ENCODE peak calls at places on chromosome 22, in nine cellular contexts. D is cardiac muscle cell; Q is KG1; G is pons; F is activated naive CD4-positive, alpha-beta T cell; B is RCC 7860; U is T follicular helper cell; X is NCI-H1694; I is activated T-helper 1 cell treated with Interleukin-2 at 50 U/mL for 16 hours. L is an unnamed sample.

GRCh38 chr22:22667966-22668880 is 23.8 kb downstream of the GGTLC2 start:
- DNase-seq in Q (no peak), F (no peak), G (no peak), B (no peak), D (no peak), X (no peak), I (no peak), U (no peak), L (no peak)

GRCh38 chr22:23305321-23305910 is 125.1 kb downstream of the BCR start:
- DNase-seq in D (peak), I (no peak), Q (no peak), F (no peak), G (peak), B (peak), X (no peak), U (no peak), L (no peak)

GRCh38 chr22:20203142-20204099 is 52.6 kb upstream of the CCDC188 start:
- DNase-seq in D (no peak), U (no peak), I (no peak), B (peak), G (no peak), F (no peak), Q (no peak), X (no peak), L (no peak)

GRCh38 chr22:35506259-35506570 is 34.4 kb upstream of the RASD2 start:
- DNase-seq in U (no peak), I (no peak), F (no peak), X (no peak), B (no peak), Q (no peak), G (peak), D (no peak), L (no peak)

GRCh38 chr22:20741634-20742581 is 32.0 kb upstream of the SERPIND1 start:
- DNase-seq in U (peak), F (no peak), X (peak), Q (peak), I (peak), G (peak), D (peak), B (peak), L (peak)

GRCh38 chr22:49685116-49685515 is 142.6 kb downstream of the BRD1 start:
- DNase-seq in U (no peak), D (no peak), G (no peak), I (no peak), F (no peak), X (no peak), Q (no peak), B (no peak), L (no peak)

GRCh38 chr22:30694171-30694637 is 470 bp upstream of the OSBP2 start:
- DNase-seq in D (peak), Q (no peak), B (no peak), U (peak), I (peak), X (peak), F (peak), G (peak), L (peak)

GRCh38 chr22:19889951-19890350 is 35.3 kb upstream of the GNB1L start:
- DNase-seq in Q (no peak), G (no peak), U (peak), X (no peak), B (no peak), F (peak), D (no peak), I (no peak), L (no peak)

GRCh38 chr22:46023558-46023981 is 46.6 kb upstream of the WNT7B start:
- DNase-seq in D (peak), F (no peak), I (no peak), U (no peak), X (no peak), B (no peak), Q (no peak), G (no peak), L (peak)

GRCh38 chr22:19181786-19182471 is 3.4 kb upstream of the SLC25A1 start:
- DNase-seq in X (no peak), F (no peak), U (no peak), D (no peak), I (no peak), Q (no peak), G (no peak), B (no peak), L (no peak)

GRCh38 chr22:50118557-50119168 is 28.9 kb downstream of the MOV10L1 start:
- DNase-seq in I (no peak), G (no peak), X (no peak), F (no peak), D (peak), B (no peak), Q (no peak), U (no peak), L (no peak)

GRCh38 chr22:36148411-36148810 is 12.1 kb downstream of the APOL3 start:
- DNase-seq in U (no peak), X (no peak), Q (no peak), B (no peak), F (no peak), D (no peak), I (no peak), G (no peak), L (no peak)

GRCh38 chr22:32618461-32619140 is 144.0 kb downstream of the FBXO7 start:
- DNase-seq in B (no peak), U (no peak), G (no peak), I (no peak), X (no peak), D (peak), F (no peak), Q (no peak), L (no peak)

GRCh38 chr22:31173386-31174145 is 13.6 kb downstream of the RNF185 start:
- DNase-seq in D (peak), Q (no peak), U (no peak), X (no peak), F (no peak), B (peak), G (no peak), I (no peak), L (no peak)

GRCh38 chr22:31647516-31647915 is 14.5 kb downstream of the PISD start:
- DNase-seq in I (no peak), D (peak), B (peak), F (no peak), Q (no peak), G (no peak), U (no peak), X (no peak), L (no peak)

GRCh38 chr22:24326266-24326665 is 55.6 kb downstream of the SPECC1L start:
- DNase-seq in G (no peak), D (no peak), X (no peak), F (no peak), U (no peak), I (no peak), Q (no peak), B (no peak), L (no peak)